ENCODE peak calls at places on chromosomes 13 and 19, in seven cellular contexts. One of them, this sample, is unnamed.

GRCh38 chr13:79229761-79230160 is 176.3 kb downstream of the RBM26 start:
- DNase-seq in LHCN-M2: no peak
- DNase-seq in heart right ventricle: no peak
- DNase-seq in colonic mucosa: no peak
- DNase-seq in thoracic aorta: no peak
- DNase-seq in endothelial cell: no peak
- DNase-seq in stimulated activated CD8-positive, alpha-beta memory T cell treated with anti-CD3 and anti-CD28 coated beads, Interleukin-4, amount 100 ng/mL, for 4 hours: no peak
- DNase-seq in this sample: no peak

GRCh38 chr13:76887070-76887563 is 912 bp upstream of the KCTD12 start:
- DNase-seq in endothelial cell: peak
- DNase-seq in colonic mucosa: peak
- DNase-seq in LHCN-M2: no peak
- DNase-seq in heart right ventricle: peak
- DNase-seq in stimulated activated CD8-positive, alpha-beta memory T cell treated with anti-CD3 and anti-CD28 coated beads, Interleukin-4, amount 100 ng/mL, for 4 hours: no peak
- DNase-seq in thoracic aorta: no peak
- DNase-seq in this sample: no peak

GRCh38 chr19:41332468-41332867 is 21.3 kb downstream of the TGFB1 start:
- DNase-seq in colonic mucosa: no peak
- DNase-seq in stimulated activated CD8-positive, alpha-beta memory T cell treated with anti-CD3 and anti-CD28 coated beads, Interleukin-4, amount 100 ng/mL, for 4 hours: no peak
- DNase-seq in heart right ventricle: no peak
- DNase-seq in thoracic aorta: no peak
- DNase-seq in LHCN-M2: no peak
- DNase-seq in endothelial cell: no peak
- DNase-seq in this sample: no peak

GRCh38 chr19:54190942-54191670 is at the start of gene TSEN34:
- DNase-seq in heart right ventricle: peak
- DNase-seq in colonic mucosa: peak
- DNase-seq in LHCN-M2: peak
- DNase-seq in stimulated activated CD8-positive, alpha-beta memory T cell treated with anti-CD3 and anti-CD28 coated beads, Interleukin-4, amount 100 ng/mL, for 4 hours: no peak
- DNase-seq in endothelial cell: peak
- DNase-seq in thoracic aorta: no peak
- DNase-seq in this sample: peak

GRCh38 chr13:100154835-100155463 is 66.1 kb downstream of the PCCA start:
- DNase-seq in stimulated activated CD8-positive, alpha-beta memory T cell treated with anti-CD3 and anti-CD28 coated beads, Interleukin-4, amount 100 ng/mL, for 4 hours: no peak
- DNase-seq in endothelial cell: no peak
- DNase-seq in heart right ventricle: no peak
- DNase-seq in colonic mucosa: no peak
- DNase-seq in LHCN-M2: no peak
- DNase-seq in thoracic aorta: no peak
- DNase-seq in this sample: no peak

GRCh38 chr13:93865235-93865634 is 614.2 kb downstream of the DCT start:
- DNase-seq in colonic mucosa: no peak
- DNase-seq in stimulated activated CD8-positive, alpha-beta memory T cell treated with anti-CD3 and anti-CD28 coated beads, Interleukin-4, amount 100 ng/mL, for 4 hours: no peak
- DNase-seq in heart right ventricle: no peak
- DNase-seq in endothelial cell: no peak
- DNase-seq in thoracic aorta: no peak
- DNase-seq in LHCN-M2: no peak
- DNase-seq in this sample: no peak

GRCh38 chr19:45901432-45901903 is 945 bp downstream of the MYPOP start:
- DNase-seq in thoracic aorta: no peak
- DNase-seq in LHCN-M2: no peak
- DNase-seq in endothelial cell: no peak
- DNase-seq in colonic mucosa: peak
- DNase-seq in stimulated activated CD8-positive, alpha-beta memory T cell treated with anti-CD3 and anti-CD28 coated beads, Interleukin-4, amount 100 ng/mL, for 4 hours: no peak
- DNase-seq in heart right ventricle: peak
- DNase-seq in this sample: no peak

GRCh38 chr19:45404557-45405434 is at the start of gene PPP1R13L:
- DNase-seq in thoracic aorta: peak
- DNase-seq in heart right ventricle: peak
- DNase-seq in LHCN-M2: no peak
- DNase-seq in colonic mucosa: peak
- DNase-seq in stimulated activated CD8-positive, alpha-beta memory T cell treated with anti-CD3 and anti-CD28 coated beads, Interleukin-4, amount 100 ng/mL, for 4 hours: no peak
- DNase-seq in endothelial cell: peak
- DNase-seq in this sample: peak

GRCh38 chr19:34189917-34190425 is 17.7 kb downstream of the LSM14A start:
- DNase-seq in heart right ventricle: no peak
- DNase-seq in colonic mucosa: no peak
- DNase-seq in thoracic aorta: no peak
- DNase-seq in LHCN-M2: no peak
- DNase-seq in stimulated activated CD8-positive, alpha-beta memory T cell treated with anti-CD3 and anti-CD28 coated beads, Interleukin-4, amount 100 ng/mL, for 4 hours: no peak
- DNase-seq in endothelial cell: no peak
- DNase-seq in this sample: no peak

GRCh38 chr13:102401305-102401704 is 543 bp downstream of the FGF14 start:
- DNase-seq in heart right ventricle: no peak
- DNase-seq in colonic mucosa: no peak
- DNase-seq in endothelial cell: no peak
- DNase-seq in LHCN-M2: no peak
- DNase-seq in stimulated activated CD8-positive, alpha-beta memory T cell treated with anti-CD3 and anti-CD28 coated beads, Interleukin-4, amount 100 ng/mL, for 4 hours: no peak
- DNase-seq in thoracic aorta: no peak
- DNase-seq in this sample: no peak

GRCh38 chr13:25421602-25422001 is 49.8 kb downstream of the ATP8A2 start:
- DNase-seq in LHCN-M2: no peak
- DNase-seq in stimulated activated CD8-positive, alpha-beta memory T cell treated with anti-CD3 and anti-CD28 coated beads, Interleukin-4, amount 100 ng/mL, for 4 hours: no peak
- DNase-seq in colonic mucosa: no peak
- DNase-seq in thoracic aorta: no peak
- DNase-seq in heart right ventricle: no peak
- DNase-seq in endothelial cell: no peak
- DNase-seq in this sample: no peak

GRCh38 chr13:48264052-48264451 is 31.0 kb downstream of the ITM2B start:
- DNase-seq in thoracic aorta: no peak
- DNase-seq in colonic mucosa: no peak
- DNase-seq in heart right ventricle: no peak
- DNase-seq in endothelial cell: no peak
- DNase-seq in LHCN-M2: no peak
- DNase-seq in stimulated activated CD8-positive, alpha-beta memory T cell treated with anti-CD3 and anti-CD28 coated beads, Interleukin-4, amount 100 ng/mL, for 4 hours: no peak
- DNase-seq in this sample: no peak

GRCh38 chr13:42048625-42049453 is at the start of gene DGKH:
- DNase-seq in colonic mucosa: peak
- DNase-seq in heart right ventricle: peak
- DNase-seq in endothelial cell: peak
- DNase-seq in thoracic aorta: peak
- DNase-seq in stimulated activated CD8-positive, alpha-beta memory T cell treated with anti-CD3 and anti-CD28 coated beads, Interleukin-4, amount 100 ng/mL, for 4 hours: no peak
- DNase-seq in LHCN-M2: peak
- DNase-seq in this sample: peak

GRCh38 chr13:44153536-44153935 is 220.1 kb upstream of the SERP2 start:
- DNase-seq in thoracic aorta: no peak
- DNase-seq in stimulated activated CD8-positive, alpha-beta memory T cell treated with anti-CD3 and anti-CD28 coated beads, Interleukin-4, amount 100 ng/mL, for 4 hours: no peak
- DNase-seq in heart right ventricle: no peak
- DNase-seq in endothelial cell: no peak
- DNase-seq in colonic mucosa: no peak
- DNase-seq in LHCN-M2: no peak
- DNase-seq in this sample: no peak

GRCh38 chr19:13260883-13261653 is 110.9 kb downstream of the IER2 start:
- DNase-seq in endothelial cell: no peak
- DNase-seq in stimulated activated CD8-positive, alpha-beta memory T cell treated with anti-CD3 and anti-CD28 coated beads, Interleukin-4, amount 100 ng/mL, for 4 hours: no peak
- DNase-seq in heart right ventricle: no peak
- DNase-seq in LHCN-M2: peak
- DNase-seq in thoracic aorta: no peak
- DNase-seq in colonic mucosa: no peak
- DNase-seq in this sample: no peak

GRCh38 chr13:105346141-105346766 is 1189.2 kb downstream of the EFNB2 start:
- DNase-seq in LHCN-M2: peak
- DNase-seq in colonic mucosa: no peak
- DNase-seq in stimulated activated CD8-positive, alpha-beta memory T cell treated with anti-CD3 and anti-CD28 coated beads, Interleukin-4, amount 100 ng/mL, for 4 hours: no peak
- DNase-seq in heart right ventricle: no peak
- DNase-seq in endothelial cell: no peak
- DNase-seq in thoracic aorta: no peak
- DNase-seq in this sample: no peak

GRCh38 chr19:42601811-42602443 is 7.2 kb upstream of the CEACAM8 start:
- DNase-seq in thoracic aorta: no peak
- DNase-seq in LHCN-M2: peak
- DNase-seq in endothelial cell: peak
- DNase-seq in heart right ventricle: no peak
- DNase-seq in colonic mucosa: no peak
- DNase-seq in stimulated activated CD8-positive, alpha-beta memory T cell treated with anti-CD3 and anti-CD28 coated beads, Interleukin-4, amount 100 ng/mL, for 4 hours: no peak
- DNase-seq in this sample: no peak

GRCh38 chr13:91601273-91601672 is 202.9 kb downstream of the GPC5 start:
- DNase-seq in thoracic aorta: no peak
- DNase-seq in endothelial cell: no peak
- DNase-seq in stimulated activated CD8-positive, alpha-beta memory T cell treated with anti-CD3 and anti-CD28 coated beads, Interleukin-4, amount 100 ng/mL, for 4 hours: no peak
- DNase-seq in colonic mucosa: no peak
- DNase-seq in LHCN-M2: no peak
- DNase-seq in heart right ventricle: no peak
- DNase-seq in this sample: no peak